ENCODE peak calls at places on chromosome 18, in ten cellular contexts. M is DMS153, U is epithelial cell of prostate, Q is posterior cingulate gyrus, N is G401, V is NCI-H2171, F is mesothelial cell of epicardium, R is KG1, A is GF-D8, H is Kasumi-1. T is an unnamed sample.

GRCh38 chr18:48990497-48991298 is 39.9 kb upstream of the SMAD7 start:
- DNase-seq in R (no peak), A (no peak), V (no peak), Q (no peak), N (no peak), F (no peak), M (no peak), H (no peak), U (no peak), T (no peak)

GRCh38 chr18:41829648-41830516 is 125.2 kb upstream of the PIK3C3 start:
- DNase-seq in M (peak), U (no peak), A (no peak), N (no peak), Q (no peak), F (no peak), V (no peak), R (no peak), H (no peak), T (no peak)

GRCh38 chr18:11379660-11380059 is 229.7 kb upstream of the SLC35G4 start:
- DNase-seq in H (no peak), U (no peak), F (no peak), V (no peak), Q (no peak), M (no peak), A (no peak), N (no peak), R (no peak), T (no peak)

GRCh38 chr18:6024740-6025139 is 129.4 kb upstream of the TMEM200C start:
- DNase-seq in R (no peak), U (no peak), A (no peak), F (no peak), H (no peak), M (no peak), N (no peak), Q (no peak), V (no peak), T (no peak)

GRCh38 chr18:30652377-30652776 is 390.2 kb downstream of the DSC3 start:
- DNase-seq in F (no peak), N (no peak), R (no peak), H (no peak), U (no peak), A (no peak), M (no peak), Q (no peak), V (no peak), T (no peak)

GRCh38 chr18:9952633-9953416 is 39.0 kb downstream of the VAPA start:
- DNase-seq in R (no peak), U (peak), H (peak), A (peak), V (no peak), M (no peak), Q (no peak), F (no peak), N (no peak), T (no peak)

GRCh38 chr18:50614838-50615237 is 55.0 kb downstream of the MAPK4 start:
- DNase-seq in N (no peak), R (no peak), F (no peak), V (no peak), U (peak), A (no peak), H (no peak), Q (no peak), M (no peak), T (no peak)

GRCh38 chr18:48889115-48889941 is 61.4 kb downstream of the SMAD7 start:
- DNase-seq in U (no peak), V (no peak), N (peak), R (no peak), Q (peak), M (no peak), H (no peak), F (no peak), A (no peak), T (no peak)

GRCh38 chr18:45012286-45012685 is 331.6 kb downstream of the SETBP1 start:
- DNase-seq in H (no peak), U (no peak), V (no peak), F (no peak), N (no peak), M (no peak), R (no peak), Q (no peak), A (no peak), T (no peak)

GRCh38 chr18:34901299-34901698 is 139.9 kb upstream of the MAPRE2 start:
- DNase-seq in R (no peak), H (peak), Q (no peak), A (no peak), U (no peak), M (no peak), V (no peak), N (no peak), F (no peak), T (no peak)

GRCh38 chr18:3554091-3554601 is 104.2 kb downstream of the TGIF1 start:
- DNase-seq in A (no peak), V (no peak), Q (no peak), M (no peak), N (no peak), R (no peak), F (no peak), H (no peak), U (no peak), T (no peak)

GRCh38 chr18:9905401-9905922 is 8.4 kb upstream of the VAPA start:
- DNase-seq in M (no peak), V (no peak), Q (no peak), U (no peak), H (no peak), A (peak), F (no peak), R (no peak), N (no peak), T (no peak)

GRCh38 chr18:10453885-10454772 is at the start of gene APCDD1:
- DNase-seq in F (peak), R (no peak), N (peak), M (no peak), H (no peak), Q (peak), A (no peak), U (no peak), V (peak), T (no peak)

GRCh38 chr18:22961156-22961555 is 28.0 kb downstream of the RBBP8 start:
- DNase-seq in F (no peak), Q (no peak), H (no peak), U (no peak), V (no peak), R (no peak), N (no peak), M (no peak), A (no peak), T (no peak)

GRCh38 chr18:80158365-80158764 is 49.3 kb downstream of the ADNP2 start:
- DNase-seq in N (no peak), F (no peak), Q (no peak), A (no peak), V (no peak), U (no peak), M (no peak), H (no peak), R (no peak), T (no peak)

GRCh38 chr18:60838677-60839076 is 466.1 kb upstream of the MC4R start:
- DNase-seq in N (no peak), Q (no peak), F (no peak), U (peak), A (no peak), R (no peak), H (peak), M (no peak), V (no peak), T (no peak)

GRCh38 chr18:60568211-60568610 is 195.6 kb upstream of the MC4R start:
- DNase-seq in A (no peak), N (no peak), U (no peak), Q (no peak), H (peak), M (no peak), F (no peak), R (no peak), V (no peak), T (no peak)

GRCh38 chr18:11251891-11252270 is 102.5 kb upstream of the PIEZO2 start:
- DNase-seq in R (no peak), Q (no peak), M (no peak), N (no peak), A (no peak), H (peak), U (no peak), V (no peak), F (no peak), T (no peak)

GRCh38 chr18:49563130-49563540 is 1.3 kb downstream of the LIPG start:
- DNase-seq in U (peak), R (no peak), A (no peak), Q (no peak), H (no peak), F (no peak), N (no peak), M (no peak), V (no peak), T (no peak)

GRCh38 chr18:50277935-50278334 is 3.4 kb downstream of the MBD1 start:
- DNase-seq in U (peak), Q (no peak), A (no peak), R (no peak), H (no peak), M (no peak), V (no peak), F (no peak), N (no peak), T (no peak)

GRCh38 chr18:45415614-45416013 is 199.7 kb upstream of the SLC14A2 start:
- DNase-seq in M (peak), A (no peak), Q (no peak), H (no peak), V (no peak), R (no peak), U (no peak), N (no peak), F (no peak), T (no peak)

GRCh38 chr18:22141211-22141610 is 28.2 kb upstream of the GATA6 start:
- DNase-seq in H (no peak), F (no peak), Q (no peak), M (no peak), V (no peak), U (no peak), R (no peak), N (no peak), A (no peak), T (no peak)

GRCh38 chr18:23397907-23398306 is 55.2 kb upstream of the RIOK3 start:
- DNase-seq in M (no peak), A (no peak), N (no peak), H (no peak), F (no peak), Q (no peak), V (no peak), U (no peak), R (no peak), T (no peak)

GRCh38 chr18:54888933-54889332 is 60.7 kb downstream of the RAB27B start:
- DNase-seq in R (no peak), Q (no peak), H (no peak), M (no peak), F (no peak), V (no peak), U (no peak), A (no peak), N (no peak), T (no peak)

GRCh38 chr18:65968605-65969004 is 217.8 kb downstream of the CDH7 start:
- DNase-seq in R (no peak), F (no peak), M (no peak), H (peak), V (peak), Q (no peak), U (no peak), A (no peak), N (no peak), T (no peak)

GRCh38 chr18:45772081-45772480 is 48.1 kb downstream of the SLC14A1 start:
- DNase-seq in N (no peak), M (no peak), U (no peak), Q (no peak), H (no peak), F (no peak), R (no peak), V (no peak), A (no peak), T (no peak)

GRCh38 chr18:32425466-32425865 is 45.2 kb downstream of the GAREM1 start:
- DNase-seq in N (no peak), H (no peak), V (no peak), R (no peak), U (no peak), Q (no peak), A (no peak), M (no peak), F (no peak), T (no peak)

GRCh38 chr18:48798334-48799197 is 152.2 kb downstream of the SMAD7 start:
- DNase-seq in V (no peak), R (no peak), M (no peak), Q (peak), H (no peak), U (no peak), A (no peak), N (peak), F (peak), T (no peak)

GRCh38 chr18:69490813-69491212 is 90.1 kb downstream of the DOK6 start:
- DNase-seq in R (no peak), A (no peak), Q (no peak), V (no peak), H (no peak), N (no peak), M (no peak), F (no peak), U (no peak), T (no peak)

GRCh38 chr18:75343389-75343788 is 84.1 kb downstream of the SMIM21 start:
- DNase-seq in Q (no peak), U (no peak), H (no peak), A (no peak), V (no peak), F (no peak), N (no peak), M (no peak), R (no peak), T (no peak)

GRCh38 chr18:36023336-36023735 is 44.0 kb downstream of the RPRD1A start:
- DNase-seq in V (no peak), Q (no peak), H (no peak), F (no peak), U (no peak), R (no peak), N (no peak), A (no peak), M (no peak), T (no peak)

GRCh38 chr18:79522451-79523220 is 126.9 kb downstream of the NFATC1 start:
- DNase-seq in Q (no peak), V (no peak), M (no peak), U (no peak), H (no peak), F (no peak), N (no peak), R (no peak), A (no peak), T (peak)

GRCh38 chr18:67463829-67464228 is 52.7 kb downstream of the DSEL start:
- DNase-seq in V (no peak), R (no peak), H (peak), F (no peak), U (no peak), N (no peak), Q (no peak), A (no peak), M (no peak), T (no peak)

GRCh38 chr18:46916551-46917107 is 678 bp downstream of the PIAS2 start:
- DNase-seq in H (peak), F (no peak), A (peak), Q (no peak), N (peak), R (peak), V (no peak), U (no peak), M (no peak), T (no peak)

GRCh38 chr18:24068945-24069693 is 54.6 kb downstream of the TTC39C start:
- DNase-seq in R (no peak), U (no peak), F (no peak), A (no peak), Q (no peak), M (no peak), H (no peak), N (no peak), V (no peak), T (no peak)

GRCh38 chr18:33928226-33928625 is 296.5 kb downstream of the NOL4 start:
- DNase-seq in F (no peak), M (no peak), N (no peak), H (no peak), R (no peak), U (no peak), V (no peak), Q (no peak), A (no peak), T (no peak)

GRCh38 chr18:27845897-27846296 is 331.0 kb downstream of the CDH2 start:
- DNase-seq in F (no peak), M (no peak), R (peak), N (no peak), H (peak), Q (no peak), U (no peak), A (no peak), V (no peak), T (no peak)

GRCh38 chr18:24219561-24220317 is 80.9 kb downstream of the CABYR start:
- DNase-seq in F (no peak), Q (no peak), M (no peak), V (no peak), R (no peak), A (no peak), N (peak), U (no peak), H (no peak), T (no peak)

GRCh38 chr18:36811955-36812354 is 16.8 kb downstream of the TPGS2 start:
- DNase-seq in N (no peak), V (no peak), H (no peak), A (no peak), U (no peak), F (no peak), R (no peak), Q (no peak), M (no peak), T (no peak)